ENCODE peak calls at places on chromosomes 6 and 20, in six cellular contexts. I is fibroblast of mammary gland; H is stimulated activated CD4-positive, alpha-beta T cell treated with anti-CD3 and anti-CD28 coated beads, Interleukin-15, amount 100 ng/mL, for 24 hours; X is NK-92 treated with Interleukin-12 subunit alpha and Interleukin-12 subunit beta, amount 100 ng/mL, for 24 hours; R is activated T-helper 1 cell treated with anti-CD3 and anti-CD28 coated beads, Interleukin-2, amount 50 U/mL, for 16 hours; L is neural progenitor cell. D is an unnamed sample.

GRCh38 chr6:28742668-28743270 is 181.0 kb downstream of the TRIM27 start:
- DNase-seq in I (peak; percentile 81), H (peak; percentile 64), X (no peak), R (no peak), L (peak; percentile 72), D (no peak)

GRCh38 chr6:118748311-118749062 is 97.1 kb upstream of the CEP85L start:
- DNase-seq in I (peak; percentile 65), H (no peak), X (no peak), R (no peak), L (peak; percentile 26), D (no peak)

GRCh38 chr6:128095362-128095761 is 194.5 kb upstream of the THEMIS start:
- DNase-seq in I (no peak), H (no peak), X (no peak), R (no peak), L (no peak), D (no peak)

GRCh38 chr6:31541059-31541657 is 645 bp downstream of the DDX39B start:
- DNase-seq in I (peak; percentile 60), H (peak; percentile 78), X (peak; percentile 57), R (peak; percentile 38), L (peak; percentile 53), D (no peak)

GRCh38 chr20:37242503-37242902 is 19.1 kb downstream of the GHRH start:
- DNase-seq in I (peak; percentile 9), H (no peak), X (no peak), R (no peak), L (no peak), D (no peak)

GRCh38 chr6:157710604-157711003 is 112.4 kb upstream of the SNX9 start:
- DNase-seq in I (peak; percentile 63), H (no peak), X (no peak), R (no peak), L (no peak), D (no peak)

GRCh38 chr6:95846652-95847051 is 169.1 kb upstream of the FUT9 start:
- DNase-seq in I (no peak), H (no peak), X (no peak), R (no peak), L (peak; percentile 1), D (no peak)

GRCh38 chr20:46333136-46333991 is 25.1 kb upstream of the CDH22 start:
- DNase-seq in I (no peak), H (no peak), X (no peak), R (no peak), L (no peak), D (no peak)

GRCh38 chr6:63806573-63806913 is 170.9 kb downstream of the PHF3 start:
- DNase-seq in I (no peak), H (no peak), X (no peak), R (no peak), L (no peak), D (no peak)